ENCODE peak calls at places on chromosomes 7 and 10, in seven cellular contexts. R is hepatocyte; Y is lower lobe of right lung; D is CD8-positive, alpha-beta T cell; P is cardiac fibroblast; N is Jurkat, Clone E6-1; F is mammary epithelial cell. S is an unnamed sample.

GRCh38 chr10:70890917-70891431 is 2.6 kb upstream of the PCBD1 start:
- DNase-seq in R (peak; percentile 74), D (no peak), P (no peak), N (no peak), Y (no peak), F (no peak), S (no peak)

GRCh38 chr10:48670978-48671913 is 13.4 kb upstream of the WDFY4 start:
- DNase-seq in N (no peak), P (no peak), D (no peak), Y (no peak), R (no peak), F (no peak), S (no peak)

GRCh38 chr10:99979066-99979685 is 30.6 kb downstream of the DNMBP start:
- DNase-seq in R (no peak), D (no peak), N (no peak), P (no peak), F (no peak), Y (no peak), S (no peak)

GRCh38 chr10:85008493-85009181 is 680.2 kb downstream of the CCSER2 start:
- DNase-seq in Y (no peak), D (no peak), P (no peak), N (no peak), F (no peak), R (peak; percentile 39), S (no peak)

GRCh38 chr7:50962962-50963374 is 180.3 kb upstream of the GRB10 start:
- DNase-seq in R (peak; percentile 43), N (no peak), Y (peak; percentile 75), D (no peak), P (peak; percentile 84), F (peak; percentile 70), S (peak; percentile 35)

GRCh38 chr7:73971315-73971700 is 56.7 kb upstream of the ELN start:
- DNase-seq in D (no peak), P (no peak), N (no peak), F (no peak), R (no peak), Y (no peak), S (no peak)

GRCh38 chr10:101285519-101286070 is 56.3 kb upstream of the LBX1 start:
- DNase-seq in F (no peak), D (no peak), P (no peak), R (no peak), N (no peak), Y (no peak), S (no peak)

GRCh38 chr10:75314570-75314969 is 78.8 kb upstream of the COMTD1 start:
- DNase-seq in F (no peak), P (no peak), D (no peak), N (no peak), Y (no peak), R (no peak), S (no peak)

GRCh38 chr10:80454526-80455460 is 683 bp downstream of the TSPAN14 start:
- DNase-seq in R (peak; percentile 67), Y (peak; percentile 76), P (no peak), D (no peak), N (no peak), F (peak; percentile 39), S (no peak)

GRCh38 chr10:79936625-79937255 is 12.2 kb downstream of the SFTPD start:
- DNase-seq in D (no peak), N (no peak), Y (no peak), F (no peak), P (no peak), R (no peak), S (no peak)

GRCh38 chr10:91163709-91164474 is 56.6 kb upstream of the PCGF5 start:
- DNase-seq in D (peak; percentile 13), R (peak; percentile 91), F (peak; percentile 74), Y (peak; percentile 73), N (no peak), P (peak; percentile 78), S (peak; percentile 80)

GRCh38 chr7:136023134-136023869 is 46.1 kb upstream of the MTPN start:
- DNase-seq in P (no peak), Y (no peak), N (no peak), D (no peak), R (no peak), F (no peak), S (no peak)

GRCh38 chr10:88347597-88348304 is 235.4 kb downstream of the RNLS start:
- DNase-seq in F (no peak), P (no peak), D (no peak), R (no peak), N (no peak), Y (no peak), S (no peak)

GRCh38 chr7:36894190-36894589 is 169.9 kb upstream of the AOAH start:
- DNase-seq in D (no peak), P (no peak), R (no peak), F (no peak), N (no peak), Y (peak; percentile 45), S (no peak)

GRCh38 chr7:140497241-140497769 is 18.0 kb upstream of the MKRN1 start:
- DNase-seq in P (no peak), R (no peak), Y (no peak), F (no peak), N (no peak), D (no peak), S (no peak)

GRCh38 chr7:41694490-41694889 is 8.4 kb downstream of the INHBA start:
- DNase-seq in R (no peak), F (no peak), D (no peak), N (no peak), P (no peak), Y (no peak), S (no peak)

GRCh38 chr7:41696323-41696916 is 6.5 kb downstream of the INHBA start:
- DNase-seq in F (peak; percentile 85), R (peak; percentile 91), P (peak; percentile 93), D (no peak), Y (peak; percentile 76), N (peak; percentile 16), S (peak; percentile 83)

GRCh38 chr7:41693150-41693997 is 9.5 kb downstream of the INHBA start:
- DNase-seq in F (no peak), P (peak; percentile 71), N (no peak), Y (no peak), D (no peak), R (peak; percentile 59), S (no peak)

GRCh38 chr7:41698114-41698513 is 4.8 kb downstream of the INHBA start:
- DNase-seq in N (no peak), R (no peak), F (no peak), D (no peak), Y (no peak), P (no peak), S (no peak)

GRCh38 chr7:41695661-41696322 is 7.1 kb downstream of the INHBA start:
- DNase-seq in D (no peak), F (no peak), N (no peak), R (peak; percentile 57), P (peak; percentile 90), Y (no peak), S (peak; percentile 77)
- H3K4me3 ChIP-seq in D (no peak overlapping the region), F (peak overlapping the region; percentile 89), N (no peak overlapping the region), R (peak overlapping the region; percentile 8), P (peak overlapping the region; percentile 55), Y (peak overlapping the region; percentile 46), S (peak overlapping the region; percentile 82)

GRCh38 chr10:7303067-7303629 is 107.7 kb downstream of the SFMBT2 start:
- DNase-seq in D (no peak), Y (no peak), P (no peak), R (no peak), F (no peak), N (no peak), S (no peak)

GRCh38 chr10:7308826-7309225 is 102.0 kb downstream of the SFMBT2 start:
- DNase-seq in D (no peak), R (no peak), N (no peak), Y (no peak), P (no peak), F (no peak), S (no peak)

GRCh38 chr10:7304110-7304509 is 106.7 kb downstream of the SFMBT2 start:
- DNase-seq in Y (no peak), R (no peak), N (no peak), D (no peak), F (no peak), P (no peak), S (no peak)

GRCh38 chr10:7305053-7305452 is 105.8 kb downstream of the SFMBT2 start:
- DNase-seq in R (no peak), Y (no peak), D (no peak), N (no peak), P (no peak), F (no peak), S (no peak)

DNA sequence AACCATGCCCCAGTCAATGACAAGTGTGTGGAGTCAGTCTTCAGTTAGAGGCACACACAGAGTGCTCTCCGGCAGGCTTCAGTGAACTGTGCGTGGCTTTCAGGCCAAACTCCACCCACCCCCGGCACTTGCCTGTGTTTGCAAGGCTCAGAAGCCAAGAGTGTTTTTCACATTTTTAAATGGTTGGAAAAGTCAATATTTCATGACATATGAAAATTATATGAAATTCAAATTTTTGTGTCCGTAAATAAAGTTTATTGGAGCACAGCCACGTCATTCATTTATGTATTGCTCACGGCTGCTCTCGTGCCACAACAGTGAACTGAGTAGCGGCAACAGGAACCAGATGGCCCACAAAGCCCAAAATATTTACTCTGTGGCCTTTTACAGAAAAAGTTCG is 104.7 kb downstream of the SFMBT2 start:
- DNase-seq in D (no peak), P (no peak), Y (no peak), R (no peak), N (no peak), F (no peak), S (no peak)
- H3K4me3 ChIP-seq in D (no peak overlapping the region), P (no peak overlapping the region), Y (no peak overlapping the region), R (no peak overlapping the region), N (no peak overlapping the region), F (no peak overlapping the region), S (no peak overlapping the region)

DNA sequence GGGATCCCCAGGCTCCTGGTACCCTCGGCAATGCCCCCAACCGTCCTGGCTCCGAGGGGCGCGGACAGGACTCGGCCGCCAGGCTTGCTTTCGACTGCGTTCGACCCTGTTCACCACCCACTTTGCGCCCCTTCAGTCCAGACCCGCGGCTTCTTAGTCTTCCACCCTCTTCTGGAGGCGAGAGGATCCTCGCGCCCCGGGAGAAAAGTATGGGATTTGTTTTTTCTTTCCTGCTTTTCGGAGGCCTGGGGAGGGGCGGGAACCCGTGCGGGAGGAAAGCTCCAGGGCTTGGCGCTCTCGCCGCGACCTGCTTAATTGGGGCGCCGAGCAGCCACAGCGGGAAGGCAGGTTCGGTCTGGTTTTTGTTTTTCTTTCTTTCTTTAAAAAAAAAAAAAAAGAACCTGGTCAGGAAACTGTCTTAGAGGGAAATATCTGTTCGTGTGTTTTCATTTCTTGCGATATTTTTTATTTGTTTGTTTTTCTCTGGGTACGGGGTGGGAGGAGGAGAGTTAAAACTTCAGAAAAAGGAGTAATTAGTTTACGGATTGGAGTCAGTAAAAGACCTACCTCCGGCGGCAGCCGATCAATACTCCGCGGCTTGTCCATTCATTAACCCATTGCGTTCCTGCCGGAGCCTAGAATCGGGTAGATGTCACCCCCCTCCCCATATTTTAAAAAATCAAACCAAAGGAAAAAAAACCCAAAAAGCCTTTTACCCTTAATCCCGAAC is 1.6 kb downstream of the EMX2 start:
- DNase-seq in N (no peak), Y (no peak), F (no peak), D (no peak), P (no peak), R (no peak), S (no peak)
- H3K4me3 ChIP-seq in N (no peak overlapping the region), Y (peak overlapping the region; percentile 33), F (no peak overlapping the region), D (no peak overlapping the region), P (peak overlapping the region; percentile 26), R (no peak overlapping the region), S (peak overlapping the region; percentile 45)

DNA sequence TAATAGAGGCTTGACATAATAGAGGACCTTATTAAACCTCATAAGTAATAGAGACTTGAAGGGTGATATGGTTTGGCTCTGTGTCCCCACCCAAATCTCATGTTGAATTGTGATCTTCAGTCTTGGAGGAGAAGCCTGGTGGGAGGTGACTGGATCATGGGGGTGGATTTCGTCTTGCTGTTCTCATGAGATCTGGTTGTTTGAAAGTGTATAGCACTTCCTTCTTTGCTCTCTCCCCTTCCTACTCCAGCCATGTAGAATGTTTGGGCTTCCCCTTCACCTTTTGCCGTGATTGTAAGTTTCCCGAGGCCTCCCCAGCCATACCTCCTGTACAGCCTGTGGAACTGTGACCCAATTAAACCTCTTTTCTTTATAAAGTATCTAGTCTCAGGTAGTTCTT is 8.6 kb downstream of the KIFBP start:
- DNase-seq in F (no peak), P (no peak), R (no peak), D (no peak), Y (no peak), N (no peak), S (no peak)
- H3K4me3 ChIP-seq in F (no peak overlapping the region), P (no peak overlapping the region), R (no peak overlapping the region), D (no peak overlapping the region), Y (no peak overlapping the region), N (no peak overlapping the region), S (no peak overlapping the region)